ENCODE peak calls at places on chromosome 5, in five cellular contexts. B is H9; R is CD8-positive, alpha-beta memory T cell; V is SK-N-SH; L is amniotic epithelial cell. G is an unnamed sample.
A peak's percentile ranks its signal among the peaks of the same experiment; 100 is the strongest.

GRCh38 chr5:141634162-141634561 is 2.5 kb downstream of the HDAC3 start:
- DNase-seq in B (no peak), R (no peak), V (no peak), L (no peak), G (no peak)

GRCh38 chr5:106459541-106459940 is 1211.2 kb downstream of the EFNA5 start:
- DNase-seq in B (no peak), R (no peak), V (no peak), L (no peak), G (no peak)

GRCh38 chr5:42836070-42836769 is 24.5 kb upstream of the SELENOP start:
- DNase-seq in B (no peak), R (no peak), V (no peak), L (no peak), G (no peak)

GRCh38 chr5:6495433-6496206 is 47.0 kb downstream of the UBE2QL1 start:
- DNase-seq in B (no peak), R (no peak), V (no peak), L (no peak), G (no peak)

GRCh38 chr5:65535529-65535987 is 27.4 kb downstream of the CENPK start:
- DNase-seq in B (no peak), R (no peak), V (no peak), L (peak; percentile 27), G (no peak)

GRCh38 chr5:154406231-154406630 is 39.6 kb upstream of the SAP30L start:
- DNase-seq in B (no peak), R (no peak), V (no peak), L (peak; percentile 80), G (no peak)

GRCh38 chr5:143957455-143957854 is 145.5 kb downstream of the HMHB1 start:
- DNase-seq in B (no peak), R (no peak), V (peak; percentile 9), L (no peak), G (no peak)

GRCh38 chr5:75281716-75282465 is 45.2 kb upstream of the ANKRD31 start:
- DNase-seq in B (no peak), R (no peak), V (no peak), L (no peak), G (no peak)

GRCh38 chr5:62457071-62457470 is 44.5 kb downstream of the IPO11 start:
- DNase-seq in B (no peak), R (no peak), V (no peak), L (peak; percentile 69), G (no peak)

GRCh38 chr5:142810081-142810480 is 39.9 kb downstream of the ARHGAP26 start:
- DNase-seq in B (no peak), R (no peak), V (no peak), L (no peak), G (no peak)

GRCh38 chr5:172594867-172595466 is 46.1 kb upstream of the NEURL1B start:
- DNase-seq in B (no peak), R (no peak), V (no peak), L (no peak), G (no peak)

GRCh38 chr5:116652196-116652729 is 77.6 kb upstream of the SEMA6A start:
- DNase-seq in B (peak; percentile 76), R (no peak), V (no peak), L (peak; percentile 0), G (no peak)

GRCh38 chr5:107652839-107653607 is 17.7 kb downstream of the EFNA5 start:
- DNase-seq in B (no peak), R (no peak), V (no peak), L (no peak), G (no peak)

GRCh38 chr5:132684922-132685720 is 11.3 kb downstream of the IL4 start:
- DNase-seq in B (no peak), R (no peak), V (no peak), L (no peak), G (no peak)

GRCh38 chr5:8053270-8053669 is 184.3 kb downstream of the MTRR start:
- DNase-seq in B (no peak), R (no peak), V (no peak), L (no peak), G (no peak)

GRCh38 chr5:114176356-114176755 is 185.5 kb upstream of the KCNN2 start:
- DNase-seq in B (no peak), R (no peak), V (no peak), L (peak; percentile 86), G (no peak)

GRCh38 chr5:14365831-14366435 is 215.7 kb upstream of the OTULINL start:
- DNase-seq in B (no peak), R (no peak), V (no peak), L (no peak), G (no peak)

GRCh38 chr5:8474569-8474930 is 605.6 kb downstream of the MTRR start:
- DNase-seq in B (no peak), R (no peak), V (no peak), L (no peak), G (no peak)

GRCh38 chr5:41794478-41794877 is 75.7 kb downstream of the OXCT1 start:
- DNase-seq in B (no peak), R (no peak), V (no peak), L (peak; percentile 91), G (peak; percentile 15)

GRCh38 chr5:169080352-169080938 is 220.5 kb downstream of the SLIT3 start:
- DNase-seq in B (no peak), R (no peak), V (no peak), L (no peak), G (no peak)

G was measured in NCI-H1105 treated with DMSO at 0.1 percent for 48 hours.